ENCODE peak calls at places on chromosomes 4 and X, in eight cellular contexts. One of them, this sample, is unnamed.
A peak's percentile ranks its signal among the peaks of the same experiment; 100 is the strongest.

GRCh38 chr4:5376015-5376414 is 324.7 kb downstream of the STK32B start:
- DNase-seq in esophagus squamous epithelium: no peak
- DNase-seq in esophagus muscularis mucosa: no peak
- DNase-seq in stomach: no peak
- DNase-seq in IMR-90: no peak
- DNase-seq in suprapubic skin: peak; percentile 63
- DNase-seq in sigmoid colon: no peak
- DNase-seq in Peyer's patch: no peak
- DNase-seq in this sample: no peak

GRCh38 chrX:68424719-68425118 is 8.6 kb downstream of the OPHN1 start:
- DNase-seq in suprapubic skin: no peak
- DNase-seq in esophagus squamous epithelium: no peak
- DNase-seq in stomach: no peak
- DNase-seq in IMR-90: no peak
- DNase-seq in Peyer's patch: no peak
- DNase-seq in sigmoid colon: no peak
- DNase-seq in esophagus muscularis mucosa: no peak
- DNase-seq in this sample: no peak

GRCh38 chrX:43586855-43587254 is 69.2 kb upstream of the MAOA start:
- DNase-seq in stomach: no peak
- DNase-seq in esophagus muscularis mucosa: no peak
- DNase-seq in Peyer's patch: peak; percentile 47
- DNase-seq in IMR-90: no peak
- DNase-seq in esophagus squamous epithelium: no peak
- DNase-seq in suprapubic skin: no peak
- DNase-seq in sigmoid colon: no peak
- DNase-seq in this sample: no peak

GRCh38 chrX:154351183-154352011 is 23.0 kb downstream of the FLNA start:
- DNase-seq in IMR-90: no peak
- DNase-seq in esophagus muscularis mucosa: no peak
- DNase-seq in Peyer's patch: peak; percentile 82
- DNase-seq in esophagus squamous epithelium: no peak
- DNase-seq in sigmoid colon: no peak
- DNase-seq in suprapubic skin: no peak
- DNase-seq in stomach: no peak
- DNase-seq in this sample: peak; percentile 24

GRCh38 chr4:102574317-102574716 is 73.2 kb downstream of the NFKB1 start:
- DNase-seq in IMR-90: peak; percentile 63
- DNase-seq in esophagus squamous epithelium: no peak
- DNase-seq in esophagus muscularis mucosa: no peak
- DNase-seq in suprapubic skin: no peak
- DNase-seq in stomach: no peak
- DNase-seq in Peyer's patch: no peak
- DNase-seq in sigmoid colon: no peak
- DNase-seq in this sample: no peak

GRCh38 chr4:114383721-114384120 is 214.9 kb upstream of the UGT8 start:
- DNase-seq in esophagus muscularis mucosa: no peak
- DNase-seq in stomach: no peak
- DNase-seq in Peyer's patch: no peak
- DNase-seq in suprapubic skin: no peak
- DNase-seq in IMR-90: peak; percentile 96
- DNase-seq in sigmoid colon: no peak
- DNase-seq in esophagus squamous epithelium: no peak
- DNase-seq in this sample: no peak

GRCh38 chr4:20391224-20391623 is 139.5 kb downstream of the SLIT2 start:
- DNase-seq in esophagus squamous epithelium: no peak
- DNase-seq in suprapubic skin: no peak
- DNase-seq in IMR-90: peak; percentile 75
- DNase-seq in sigmoid colon: no peak
- DNase-seq in stomach: no peak
- DNase-seq in Peyer's patch: no peak
- DNase-seq in esophagus muscularis mucosa: no peak
- DNase-seq in this sample: no peak

GRCh38 chr4:116862592-116862991 is 222.8 kb downstream of the TRAM1L1 start:
- DNase-seq in IMR-90: no peak
- DNase-seq in esophagus squamous epithelium: no peak
- DNase-seq in suprapubic skin: no peak
- DNase-seq in Peyer's patch: no peak
- DNase-seq in stomach: no peak
- DNase-seq in esophagus muscularis mucosa: no peak
- DNase-seq in sigmoid colon: no peak
- DNase-seq in this sample: no peak

GRCh38 chr4:26838055-26838842 is 22.4 kb upstream of the STIM2 start:
- DNase-seq in IMR-90: no peak
- DNase-seq in Peyer's patch: no peak
- DNase-seq in stomach: no peak
- DNase-seq in suprapubic skin: no peak
- DNase-seq in esophagus squamous epithelium: no peak
- DNase-seq in sigmoid colon: no peak
- DNase-seq in esophagus muscularis mucosa: no peak
- DNase-seq in this sample: no peak

GRCh38 chr4:118289794-118290193 is 63.0 kb downstream of the PRSS12 start:
- DNase-seq in sigmoid colon: no peak
- DNase-seq in Peyer's patch: no peak
- DNase-seq in IMR-90: peak; percentile 92
- DNase-seq in esophagus muscularis mucosa: no peak
- DNase-seq in esophagus squamous epithelium: no peak
- DNase-seq in suprapubic skin: no peak
- DNase-seq in stomach: no peak
- DNase-seq in this sample: no peak

GRCh38 chrX:103687073-103687695 is 685 bp upstream of the MORF4L2 start:
- DNase-seq in suprapubic skin: peak; percentile 91
- DNase-seq in IMR-90: peak; percentile 76
- DNase-seq in esophagus muscularis mucosa: peak; percentile 96
- DNase-seq in Peyer's patch: peak; percentile 95
- DNase-seq in stomach: peak; percentile 89
- DNase-seq in sigmoid colon: peak; percentile 95
- DNase-seq in esophagus squamous epithelium: peak; percentile 40
- DNase-seq in this sample: peak; percentile 90

GRCh38 chrX:103688949-103689348 is 2.5 kb upstream of the MORF4L2 start:
- DNase-seq in esophagus muscularis mucosa: no peak
- DNase-seq in Peyer's patch: no peak
- DNase-seq in IMR-90: peak; percentile 44
- DNase-seq in suprapubic skin: no peak
- DNase-seq in stomach: no peak
- DNase-seq in sigmoid colon: no peak
- DNase-seq in esophagus squamous epithelium: no peak
- DNase-seq in this sample: no peak

GRCh38 chrX:103687696-103688191 is 1.2 kb upstream of the MORF4L2 start:
- DNase-seq in stomach: peak; percentile 54
- DNase-seq in esophagus squamous epithelium: no peak
- DNase-seq in Peyer's patch: peak; percentile 78
- DNase-seq in esophagus muscularis mucosa: no peak
- DNase-seq in IMR-90: peak; percentile 73
- DNase-seq in suprapubic skin: peak; percentile 74
- DNase-seq in sigmoid colon: peak; percentile 82
- DNase-seq in this sample: peak; percentile 81

GRCh38 chrX:103685396-103685795 is 1.1 kb downstream of the MORF4L2 start:
- DNase-seq in esophagus squamous epithelium: no peak
- DNase-seq in Peyer's patch: no peak
- DNase-seq in sigmoid colon: no peak
- DNase-seq in IMR-90: no peak
- DNase-seq in esophagus muscularis mucosa: no peak
- DNase-seq in suprapubic skin: no peak
- DNase-seq in stomach: no peak
- DNase-seq in this sample: no peak

GRCh38 chrX:103686199-103687072 is at the start of gene MORF4L2:
- DNase-seq in sigmoid colon: peak; percentile 98
- DNase-seq in stomach: peak; percentile 89
- DNase-seq in esophagus squamous epithelium: peak; percentile 60
- DNase-seq in IMR-90: peak; percentile 99
- DNase-seq in suprapubic skin: peak; percentile 93
- DNase-seq in esophagus muscularis mucosa: peak; percentile 97
- DNase-seq in Peyer's patch: peak; percentile 96
- DNase-seq in this sample: peak; percentile 87
- TF ChIP-seq POLR2A in sigmoid colon: peak; percentile 87
- TF ChIP-seq POLR2A in stomach: peak; percentile 98
- TF ChIP-seq POLR2A in esophagus squamous epithelium: peak; percentile 81
- TF ChIP-seq POLR2A in IMR-90: peak; percentile 98
- TF ChIP-seq POLR2A in suprapubic skin: peak; percentile 84
- TF ChIP-seq POLR2A in esophagus muscularis mucosa: peak; percentile 73
- TF ChIP-seq POLR2A in Peyer's patch: peak; percentile 63
- TF ChIP-seq POLR2A in this sample: peak; percentile 86

GRCh38 chr4:1023241-1023640 is 11.8 kb downstream of the FGFRL1 start:
- DNase-seq in IMR-90: no peak
- DNase-seq in Peyer's patch: no peak
- DNase-seq in esophagus muscularis mucosa: no peak
- DNase-seq in esophagus squamous epithelium: no peak
- DNase-seq in stomach: no peak
- DNase-seq in sigmoid colon: no peak
- DNase-seq in suprapubic skin: no peak
- DNase-seq in this sample: no peak
- H3K4me1 ChIP-seq in IMR-90: peaks cover 4% of the 10 kb centered on the region
- H3K4me1 ChIP-seq in Peyer's patch: no peaks in the 10 kb centered on the region
- H3K4me1 ChIP-seq in esophagus muscularis mucosa: no peaks in the 10 kb centered on the region
- H3K4me1 ChIP-seq in esophagus squamous epithelium: no peaks in the 10 kb centered on the region
- H3K4me1 ChIP-seq in stomach: peaks cover 7% of the 10 kb centered on the region
- H3K4me1 ChIP-seq in sigmoid colon: no peaks in the 10 kb centered on the region
- H3K4me1 ChIP-seq in suprapubic skin: peaks cover 3% of the 10 kb centered on the region
- H3K4me1 ChIP-seq in this sample: no peaks in the 10 kb centered on the region

DNA sequence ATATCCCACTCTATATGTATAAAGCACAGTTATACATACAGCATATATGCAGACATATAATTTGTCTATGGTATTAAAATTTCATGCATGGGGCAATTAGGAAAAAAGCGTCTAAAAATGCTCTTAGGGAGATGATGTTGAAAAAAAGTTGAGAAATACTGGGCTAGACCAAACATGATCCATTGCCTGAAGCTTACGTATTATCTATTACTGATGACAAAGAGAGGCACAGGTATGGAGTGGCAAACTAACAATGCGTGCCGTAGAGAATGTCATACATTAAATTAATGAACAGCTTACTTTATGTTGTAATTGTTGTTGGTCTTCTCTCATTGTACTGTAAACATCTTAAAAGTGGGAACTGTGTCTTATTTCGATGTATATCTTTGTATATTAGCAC is 13.9 kb downstream of the RHOH start:
- DNase-seq in sigmoid colon: no peak
- DNase-seq in stomach: no peak
- DNase-seq in esophagus muscularis mucosa: no peak
- DNase-seq in suprapubic skin: no peak
- DNase-seq in Peyer's patch: no peak
- DNase-seq in esophagus squamous epithelium: no peak
- DNase-seq in IMR-90: no peak
- DNase-seq in this sample: no peak
- H3K4me3 ChIP-seq in sigmoid colon: no peak overlapping the region
- H3K4me3 ChIP-seq in stomach: no peak overlapping the region
- H3K4me3 ChIP-seq in esophagus muscularis mucosa: no peak overlapping the region
- H3K4me3 ChIP-seq in suprapubic skin: no peak overlapping the region
- H3K4me3 ChIP-seq in Peyer's patch: no peak overlapping the region
- H3K4me3 ChIP-seq in esophagus squamous epithelium: no peak overlapping the region
- H3K4me3 ChIP-seq in IMR-90: no peak overlapping the region
- H3K4me3 ChIP-seq in this sample: no peak overlapping the region

GRCh38 chr4:10099521-10100325 is 16.9 kb downstream of the WDR1 start:
- DNase-seq in suprapubic skin: no peak
- DNase-seq in esophagus muscularis mucosa: no peak
- DNase-seq in esophagus squamous epithelium: no peak
- DNase-seq in stomach: no peak
- DNase-seq in IMR-90: no peak
- DNase-seq in Peyer's patch: no peak
- DNase-seq in sigmoid colon: no peak
- DNase-seq in this sample: no peak
- TF ChIP-seq POLR2A in suprapubic skin: no peak
- TF ChIP-seq POLR2A in esophagus muscularis mucosa: no peak
- TF ChIP-seq POLR2A in esophagus squamous epithelium: no peak
- TF ChIP-seq POLR2A in stomach: no peak
- TF ChIP-seq POLR2A in IMR-90: no peak
- TF ChIP-seq POLR2A in Peyer's patch: no peak
- TF ChIP-seq POLR2A in sigmoid colon: no peak
- TF ChIP-seq POLR2A in this sample: no peak

DNA sequence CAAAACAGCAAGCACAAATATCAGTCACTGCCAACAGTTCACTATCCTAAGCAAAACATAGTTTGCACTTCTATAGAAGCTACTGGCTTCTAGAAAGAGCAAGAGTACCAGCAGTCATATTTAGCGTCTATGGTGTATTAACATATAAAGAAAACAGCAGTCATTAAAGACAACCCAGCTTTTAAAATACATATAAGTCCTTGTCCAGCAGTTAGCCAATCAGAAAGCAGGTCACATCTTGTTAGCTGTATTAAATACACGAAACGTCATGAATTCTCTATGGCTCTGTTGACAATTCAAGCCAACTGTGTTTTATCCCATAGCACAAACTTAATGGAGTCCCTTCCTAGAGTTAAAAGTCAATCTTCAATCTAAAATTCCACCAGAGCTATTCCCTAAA is 1.6 kb downstream of the LDB2 start:
- DNase-seq in IMR-90: peak; percentile 86
- DNase-seq in esophagus squamous epithelium: no peak
- DNase-seq in esophagus muscularis mucosa: no peak
- DNase-seq in suprapubic skin: no peak
- DNase-seq in stomach: no peak
- DNase-seq in sigmoid colon: no peak
- DNase-seq in Peyer's patch: no peak
- DNase-seq in this sample: no peak
- H3K4me1 ChIP-seq in IMR-90: peaks cover 11% of the 10 kb centered on the region
- H3K4me1 ChIP-seq in esophagus squamous epithelium: no peaks in the 10 kb centered on the region
- H3K4me1 ChIP-seq in esophagus muscularis mucosa: peaks cover 11% of the 10 kb centered on the region
- H3K4me1 ChIP-seq in suprapubic skin: no peaks in the 10 kb centered on the region
- H3K4me1 ChIP-seq in stomach: peaks cover 21% of the 10 kb centered on the region
- H3K4me1 ChIP-seq in sigmoid colon: peaks cover 12% of the 10 kb centered on the region
- H3K4me1 ChIP-seq in Peyer's patch: no peaks in the 10 kb centered on the region
- H3K4me1 ChIP-seq in this sample: no peaks in the 10 kb centered on the region

GRCh38 chrX:72123471-72124185 is 8.1 kb downstream of the RTL5 start:
- DNase-seq in Peyer's patch: peak; percentile 47
- DNase-seq in stomach: no peak
- DNase-seq in sigmoid colon: peak; percentile 72
- DNase-seq in esophagus muscularis mucosa: no peak
- DNase-seq in esophagus squamous epithelium: no peak
- DNase-seq in suprapubic skin: no peak
- DNase-seq in IMR-90: peak; percentile 5
- DNase-seq in this sample: peak; percentile 49
- H3K4me3 ChIP-seq in Peyer's patch: no peak overlapping the region
- H3K4me3 ChIP-seq in stomach: no peak overlapping the region
- H3K4me3 ChIP-seq in sigmoid colon: no peak overlapping the region
- H3K4me3 ChIP-seq in esophagus muscularis mucosa: no peak overlapping the region
- H3K4me3 ChIP-seq in esophagus squamous epithelium: no peak overlapping the region
- H3K4me3 ChIP-seq in suprapubic skin: no peak overlapping the region
- H3K4me3 ChIP-seq in IMR-90: no peak overlapping the region
- H3K4me3 ChIP-seq in this sample: no peak overlapping the region

GRCh38 chrX:132491191-132491590 is 2.4 kb upstream of the MBNL3 start:
- DNase-seq in IMR-90: no peak
- DNase-seq in stomach: no peak
- DNase-seq in Peyer's patch: peak; percentile 57
- DNase-seq in esophagus muscularis mucosa: no peak
- DNase-seq in esophagus squamous epithelium: no peak
- DNase-seq in suprapubic skin: no peak
- DNase-seq in sigmoid colon: no peak
- DNase-seq in this sample: no peak

GRCh38 chrX:132489256-132490085 is 633 bp upstream of the MBNL3 start:
- DNase-seq in suprapubic skin: no peak
- DNase-seq in sigmoid colon: peak; percentile 74
- DNase-seq in stomach: peak; percentile 78
- DNase-seq in esophagus muscularis mucosa: no peak
- DNase-seq in esophagus squamous epithelium: no peak
- DNase-seq in Peyer's patch: peak; percentile 85
- DNase-seq in IMR-90: peak; percentile 2
- DNase-seq in this sample: peak; percentile 59

GRCh38 chrX:132490086-132490419 is 1.2 kb upstream of the MBNL3 start:
- DNase-seq in esophagus muscularis mucosa: no peak
- DNase-seq in Peyer's patch: no peak
- DNase-seq in stomach: no peak
- DNase-seq in sigmoid colon: no peak
- DNase-seq in IMR-90: no peak
- DNase-seq in esophagus squamous epithelium: no peak
- DNase-seq in suprapubic skin: no peak
- DNase-seq in this sample: no peak

GRCh38 chrX:132488092-132488749 is 617 bp downstream of the MBNL3 start:
- DNase-seq in stomach: no peak
- DNase-seq in Peyer's patch: peak; percentile 58
- DNase-seq in IMR-90: peak; percentile 10
- DNase-seq in suprapubic skin: no peak
- DNase-seq in esophagus squamous epithelium: no peak
- DNase-seq in esophagus muscularis mucosa: no peak
- DNase-seq in sigmoid colon: no peak
- DNase-seq in this sample: no peak

GRCh38 chrX:132488819-132489255 is at the start of gene MBNL3:
- DNase-seq in Peyer's patch: peak; percentile 84
- DNase-seq in sigmoid colon: peak; percentile 64
- DNase-seq in esophagus muscularis mucosa: no peak
- DNase-seq in stomach: peak; percentile 59
- DNase-seq in IMR-90: peak; percentile 5
- DNase-seq in esophagus squamous epithelium: peak; percentile 22
- DNase-seq in suprapubic skin: peak; percentile 78
- DNase-seq in this sample: no peak
- TF ChIP-seq POLR2A in Peyer's patch: no peak
- TF ChIP-seq POLR2A in sigmoid colon: no peak
- TF ChIP-seq POLR2A in esophagus muscularis mucosa: no peak
- TF ChIP-seq POLR2A in stomach: no peak
- TF ChIP-seq POLR2A in IMR-90: no peak
- TF ChIP-seq POLR2A in esophagus squamous epithelium: peak; percentile 40
- TF ChIP-seq POLR2A in suprapubic skin: no peak
- TF ChIP-seq POLR2A in this sample: no peak

This sample was measured in uterus.